ENCODE peak calls at places on chromosomes 6 and 20, in four cellular contexts. T is K562, P is HEK293T, N is GM12878. Z is an unnamed sample.

GRCh38 chr6:24720131-24720603 is 1.2 kb upstream of the C6orf62 start:
- DNase-seq in T (peak), P (peak), N (no peak), Z (peak)

GRCh38 chr20:41248371-41249024 is 69.0 kb downstream of the ZHX3 start:
- DNase-seq in T (no peak), P (no peak), N (no peak), Z (no peak)

GRCh38 chr20:4052139-4052480 is 36.8 kb upstream of the RNF24 start:
- DNase-seq in T (no peak), P (no peak), N (no peak), Z (no peak)

GRCh38 chr6:26199057-26199772 is 112.0 kb downstream of the HFE start:
- DNase-seq in T (peak), P (peak), N (peak), Z (peak)

GRCh38 chr6:51459958-51460357 is 627.5 kb downstream of the PKHD1 start:
- DNase-seq in T (no peak), P (no peak), N (peak), Z (no peak)

GRCh38 chr6:130156908-130157307 is 65.8 kb downstream of the SAMD3 start:
- DNase-seq in T (no peak), P (no peak), N (no peak), Z (no peak)

GRCh38 chr6:79269877-79270276 is 35.4 kb upstream of the HMGN3 start:
- DNase-seq in T (peak), P (no peak), N (no peak), Z (no peak)

GRCh38 chr6:56024931-56025330 is 149.5 kb upstream of the BMP5 start:
- DNase-seq in T (no peak), P (no peak), N (no peak), Z (no peak)

GRCh38 chr20:6575912-6576391 is 191.5 kb upstream of the BMP2 start:
- DNase-seq in T (no peak), P (no peak), N (peak), Z (peak)

GRCh38 chr6:16633961-16634360 is 127.3 kb downstream of the ATXN1 start:
- DNase-seq in T (no peak), P (no peak), N (no peak), Z (no peak)

GRCh38 chr6:145247677-145248419 is 487.5 kb downstream of the EPM2A start:
- DNase-seq in T (no peak), P (peak), N (no peak), Z (no peak)

GRCh38 chr20:63445075-63445734 is 27.2 kb downstream of the KCNQ2 start:
- DNase-seq in T (no peak), P (no peak), N (no peak), Z (no peak)

GRCh38 chr20:46151936-46152335 is 33.8 kb downstream of the CD40 start:
- DNase-seq in T (peak), P (peak), N (no peak), Z (peak)
- TF ChIP-seq FOXK2 in T (no peak), P (no peak), N (no peak), Z (no peak)

GRCh38 chr6:33147807-33148666 is 44.2 kb downstream of the COL11A2 start:
- DNase-seq in T (peak), P (peak), N (no peak), Z (peak)
- TF ChIP-seq FOXK2 in T (no peak), P (no peak), N (no peak), Z (no peak)

GRCh38 chr6:3915076-3915791 is 66.1 kb downstream of the FAM50B start:
- DNase-seq in T (no peak), P (no peak), N (peak), Z (no peak)
- TF ChIP-seq FOXK2 in T (no peak), P (no peak), N (no peak), Z (no peak)

GRCh38 chr20:10962937-10963336 is 289.1 kb upstream of the JAG1 start:
- DNase-seq in T (no peak), P (no peak), N (no peak), Z (no peak)

GRCh38 chr20:10958279-10958678 is 284.5 kb upstream of the JAG1 start:
- DNase-seq in T (no peak), P (no peak), N (no peak), Z (no peak)

GRCh38 chr20:10963717-10964266 is 290.0 kb upstream of the JAG1 start:
- DNase-seq in T (no peak), P (no peak), N (no peak), Z (no peak)

GRCh38 chr20:10960416-10960815 is 286.6 kb upstream of the JAG1 start:
- DNase-seq in T (no peak), P (no peak), N (no peak), Z (no peak)

DNA sequence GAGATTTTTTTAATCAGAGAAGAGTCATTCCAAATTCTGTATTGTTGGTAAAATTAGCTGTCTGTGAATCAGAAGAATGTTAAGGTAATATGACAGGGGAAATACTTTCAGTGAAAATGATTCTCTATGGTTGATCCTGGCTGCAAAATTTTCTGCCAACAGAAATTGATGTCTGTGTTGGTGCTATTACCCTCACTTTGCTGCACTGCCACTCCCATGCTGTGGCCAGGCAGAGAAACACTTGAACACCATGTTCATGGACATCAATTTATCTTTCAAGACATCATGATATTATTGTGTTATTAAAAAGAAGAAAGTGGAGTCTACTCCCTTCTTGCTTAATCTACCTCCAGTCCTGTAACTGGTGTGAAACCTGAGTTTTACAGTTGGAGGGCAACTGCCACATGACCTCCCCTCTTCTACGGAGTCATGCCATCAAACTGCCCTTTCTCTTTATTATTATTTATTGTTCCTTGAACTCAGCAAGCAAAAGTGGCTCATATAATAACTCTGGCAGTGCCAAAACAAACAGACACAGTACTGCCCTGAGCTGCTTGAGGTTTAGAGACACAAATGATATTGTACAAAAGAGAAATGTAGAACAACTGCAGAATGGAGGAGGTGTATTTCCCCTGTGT is 288.0 kb upstream of the JAG1 start:
- DNase-seq in T (no peak), P (no peak), N (no peak), Z (no peak)
- TF ChIP-seq FOXK2 in T (no peak), P (no peak), N (no peak), Z (no peak)

GRCh38 chr6:28357036-28357435 is 7.3 kb downstream of the ZKSCAN3 start:
- DNase-seq in T (no peak), P (no peak), N (no peak), Z (no peak)

GRCh38 chr6:28354688-28355554 is 5.2 kb downstream of the ZKSCAN3 start:
- DNase-seq in T (no peak), P (no peak), N (no peak), Z (no peak)

GRCh38 chr6:28353981-28354676 is 4.4 kb downstream of the ZKSCAN3 start:
- DNase-seq in T (peak), P (no peak), N (no peak), Z (no peak)

GRCh38 chr6:28356666-28357020 is 6.9 kb downstream of the ZKSCAN3 start:
- DNase-seq in T (no peak), P (no peak), N (no peak), Z (no peak)

GRCh38 chr6:28355743-28356665 is 6.3 kb downstream of the ZKSCAN3 start:
- DNase-seq in T (peak), P (peak), N (peak), Z (peak)
- TF ChIP-seq FOXK2 in T (no peak), P (no peak), N (no peak), Z (no peak)

GRCh38 chr6:128437685-128438084 is 82.7 kb downstream of the PTPRK start:
- DNase-seq in T (no peak), P (no peak), N (no peak), Z (no peak)

GRCh38 chr6:128443553-128443952 is 76.8 kb downstream of the PTPRK start:
- DNase-seq in T (no peak), P (no peak), N (no peak), Z (no peak)

GRCh38 chr6:128438311-128438916 is 82.0 kb downstream of the PTPRK start:
- DNase-seq in T (no peak), P (no peak), N (no peak), Z (no peak)
- TF ChIP-seq FOXK2 in T (no peak), P (no peak), N (no peak), Z (no peak)

GRCh38 chr6:31821301-31822037 is 6.1 kb upstream of the HSPA1B start:
- DNase-seq in T (peak), P (peak), N (no peak), Z (no peak)
- TF ChIP-seq FOXK2 in T (no peak), P (no peak), N (no peak), Z (no peak)

GRCh38 chr6:292506-293184 is 358 bp downstream of the DUSP22 start:
- DNase-seq in T (peak), P (no peak), N (peak), Z (peak)
- TF ChIP-seq FOXK2 in T (no peak), P (no peak), N (no peak), Z (no peak)

GRCh38 chr20:24718696-24719095 is 230.4 kb upstream of the CST7 start:
- DNase-seq in T (no peak), P (no peak), N (no peak), Z (no peak)
- TF ChIP-seq FOXK2 in T (no peak), P (no peak), N (no peak), Z (no peak)

GRCh38 chr20:46349742-46350056 is 41.4 kb upstream of the CDH22 start:
- DNase-seq in T (no peak), P (no peak), N (no peak), Z (no peak)

GRCh38 chr20:46350986-46351267 is 42.6 kb upstream of the CDH22 start:
- DNase-seq in T (no peak), P (no peak), N (no peak), Z (no peak)

GRCh38 chr20:46352370-46352938 is 44.2 kb upstream of the CDH22 start:
- DNase-seq in T (no peak), P (no peak), N (no peak), Z (no peak)

GRCh38 chr20:46350201-46350985 is 42.1 kb upstream of the CDH22 start:
- DNase-seq in T (peak), P (no peak), N (peak), Z (no peak)

GRCh38 chr20:46351357-46352058 is 43.2 kb upstream of the CDH22 start:
- DNase-seq in T (no peak), P (no peak), N (no peak), Z (no peak)
- TF ChIP-seq FOXK2 in T (no peak), P (no peak), N (no peak), Z (no peak)

Z was measured in HepG2.